ENCODE peak calls at places on chromosome 11, in nine cellular contexts. Y is neural progenitor cell, B is cardiac muscle cell, C is left lung, J is stomach, W is right atrium auricular region, A is adrenal gland, K is fibroblast of lung, F is HCT116. V is an unnamed sample. For H3K27me3, the result is how much of the 10 kb centered on the place peaks cover.

GRCh38 chr11:10407055-10407454 is 48.0 kb upstream of the AMPD3 start:
- DNase-seq in Y (no peak), W (peak), J (no peak), A (no peak), K (no peak), F (peak), B (no peak), C (no peak), V (peak)

GRCh38 chr11:79413258-79413657 is 27.6 kb downstream of the TENM4 start:
- DNase-seq in F (no peak), J (peak), K (peak), C (peak), A (peak), W (peak), Y (peak), B (peak), V (peak)

GRCh38 chr11:88370782-88371181 is 33.2 kb upstream of the CTSC start:
- DNase-seq in W (no peak), A (no peak), K (no peak), C (no peak), F (no peak), B (no peak), J (no peak), Y (no peak), V (no peak)

GRCh38 chr11:1994121-1994520 is 3.5 kb downstream of the H19 start:
- DNase-seq in B (no peak), Y (no peak), A (no peak), F (no peak), K (no peak), W (peak), C (no peak), J (no peak), V (no peak)

GRCh38 chr11:58028687-58029411 is 1.9 kb upstream of the OR6Q1 start:
- DNase-seq in W (peak), C (no peak), A (peak), J (no peak), K (peak), B (no peak), Y (no peak), F (no peak), V (no peak)

GRCh38 chr11:11841121-11841604 is 609 bp upstream of the USP47 start:
- DNase-seq in A (peak), B (no peak), W (peak), K (peak), J (peak), C (peak), F (peak), Y (peak), V (peak)

GRCh38 chr11:118938491-118939411 is 13.0 kb upstream of the BCL9L start:
- DNase-seq in Y (no peak), W (no peak), F (peak), C (peak), A (no peak), J (no peak), B (peak), K (no peak), V (no peak)

GRCh38 chr11:62142921-62143320 is 19.1 kb downstream of the INCENP start:
- DNase-seq in A (no peak), F (no peak), C (no peak), K (no peak), B (no peak), Y (no peak), W (no peak), J (peak), V (no peak)

GRCh38 chr11:33177676-33178336 is 16.5 kb upstream of the CSTF3 start:
- DNase-seq in A (no peak), B (peak), W (no peak), C (no peak), Y (no peak), J (no peak), F (no peak), K (no peak), V (no peak)

GRCh38 chr11:118148877-118149276 is 3.7 kb downstream of the SCN4B start:
- DNase-seq in F (no peak), J (no peak), Y (no peak), B (no peak), W (no peak), A (no peak), K (no peak), C (no peak), V (peak)

GRCh38 chr11:57321388-57321995 is 3.3 kb downstream of the TNKS1BP1 start:
- DNase-seq in W (no peak), K (no peak), J (peak), F (no peak), Y (no peak), B (no peak), C (no peak), A (no peak), V (no peak)

GRCh38 chr11:19646921-19647320 is 65.7 kb upstream of the NAV2 start:
- DNase-seq in Y (no peak), A (no peak), K (peak), W (no peak), J (no peak), C (peak), B (peak), F (no peak), V (no peak)

GRCh38 chr11:120267319-120267718 is 27.4 kb downstream of the POU2F3 start:
- DNase-seq in K (no peak), C (no peak), F (no peak), B (no peak), W (no peak), J (no peak), A (no peak), Y (no peak), V (no peak)

DNA sequence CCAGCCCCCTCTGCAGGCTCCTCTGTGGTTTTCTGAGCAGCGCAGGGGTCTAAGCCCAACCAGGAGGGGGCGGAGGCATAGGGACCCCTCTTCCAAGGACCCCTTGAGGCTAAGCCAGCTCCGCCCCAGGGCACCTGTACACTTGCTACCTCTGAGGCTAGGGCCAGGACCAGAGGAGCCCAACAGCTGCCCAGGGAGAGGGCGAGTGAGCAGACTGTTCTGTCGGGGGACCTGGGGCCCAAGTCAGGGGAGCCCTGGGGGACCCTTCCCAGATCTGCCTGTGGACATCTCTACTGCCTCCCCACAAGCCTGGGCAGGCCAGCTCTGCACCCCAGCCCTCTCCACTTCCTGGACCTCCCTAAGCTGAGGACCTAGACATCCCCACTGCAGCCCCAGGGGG is 1.8 kb downstream of the B4GALNT4 start:
- DNase-seq in A (no peak), C (no peak), K (no peak), B (no peak), F (no peak), J (no peak), Y (no peak), W (no peak), V (no peak)
- H3K27me3 ChIP-seq in A (under half), C (half or more), K (under half), B (under half), F (under half), J (under half), Y (under half), W (under half), V (under half)

GRCh38 chr11:13462928-13463778 is at the start of gene BTBD10:
- DNase-seq in F (peak), B (peak), A (peak), Y (peak), W (peak), C (peak), J (peak), K (peak), V (peak)

GRCh38 chr11:13463779-13464290 is 813 bp upstream of the BTBD10 start:
- DNase-seq in B (no peak), F (no peak), W (no peak), J (no peak), Y (peak), K (no peak), C (no peak), A (no peak), V (peak)

GRCh38 chr11:13462311-13462927 is 603 bp downstream of the BTBD10 start:
- DNase-seq in C (peak), B (peak), K (peak), J (peak), F (peak), W (no peak), A (peak), Y (peak), V (peak)

GRCh38 chr11:13468750-13469149 is 5.7 kb upstream of the BTBD10 start:
- DNase-seq in K (no peak), A (no peak), F (no peak), J (no peak), B (no peak), Y (no peak), W (no peak), C (no peak), V (no peak)

GRCh38 chr11:13465909-13466371 is 2.9 kb upstream of the BTBD10 start:
- DNase-seq in W (no peak), C (no peak), B (peak), A (peak), K (peak), Y (no peak), F (peak), J (no peak), V (peak)
- TF ChIP-seq CTCF in W (peak), C (peak), B (peak), A (peak), K (peak), Y (peak), F (peak), J (peak), V (peak)

GRCh38 chr11:69834811-69835800 is 15.9 kb upstream of the FGF3 start:
- DNase-seq in K (no peak), Y (peak), A (no peak), J (no peak), W (no peak), B (peak), C (peak), F (no peak), V (no peak)
- H3K27me3 ChIP-seq in K (under half), Y (under half), A (under half), J (under half), W (under half), B (under half), C (half or more), F (under half), V (under half)

GRCh38 chr11:77617892-77618291 is 19.7 kb downstream of the CLNS1A start:
- DNase-seq in J (no peak), A (no peak), C (no peak), K (no peak), B (no peak), W (no peak), Y (no peak), F (no peak), V (no peak)

GRCh38 chr11:77619576-77620198 is 17.9 kb downstream of the CLNS1A start:
- DNase-seq in C (no peak), B (peak), K (peak), Y (peak), W (no peak), A (no peak), F (peak), J (no peak), V (peak)
- TF ChIP-seq CTCF in C (peak), B (peak), K (peak), Y (peak), W (peak), A (peak), F (peak), J (peak), V (peak)

GRCh38 chr11:130420478-130421198 is 7.8 kb downstream of the ADAMTS8 start:
- DNase-seq in J (peak), Y (no peak), A (no peak), B (peak), W (peak), F (no peak), K (peak), C (no peak), V (no peak)

GRCh38 chr11:130421697-130422096 is 6.7 kb downstream of the ADAMTS8 start:
- DNase-seq in Y (no peak), C (no peak), F (no peak), J (no peak), A (no peak), K (no peak), W (no peak), B (no peak), V (no peak)

GRCh38 chr11:130421199-130421585 is 7.2 kb downstream of the ADAMTS8 start:
- DNase-seq in B (no peak), W (no peak), Y (no peak), J (no peak), F (no peak), K (no peak), A (no peak), C (no peak), V (no peak)

GRCh38 chr11:130423541-130424155 is 4.8 kb downstream of the ADAMTS8 start:
- DNase-seq in A (no peak), W (no peak), J (no peak), B (no peak), C (no peak), Y (peak), F (no peak), K (no peak), V (no peak)

DNA sequence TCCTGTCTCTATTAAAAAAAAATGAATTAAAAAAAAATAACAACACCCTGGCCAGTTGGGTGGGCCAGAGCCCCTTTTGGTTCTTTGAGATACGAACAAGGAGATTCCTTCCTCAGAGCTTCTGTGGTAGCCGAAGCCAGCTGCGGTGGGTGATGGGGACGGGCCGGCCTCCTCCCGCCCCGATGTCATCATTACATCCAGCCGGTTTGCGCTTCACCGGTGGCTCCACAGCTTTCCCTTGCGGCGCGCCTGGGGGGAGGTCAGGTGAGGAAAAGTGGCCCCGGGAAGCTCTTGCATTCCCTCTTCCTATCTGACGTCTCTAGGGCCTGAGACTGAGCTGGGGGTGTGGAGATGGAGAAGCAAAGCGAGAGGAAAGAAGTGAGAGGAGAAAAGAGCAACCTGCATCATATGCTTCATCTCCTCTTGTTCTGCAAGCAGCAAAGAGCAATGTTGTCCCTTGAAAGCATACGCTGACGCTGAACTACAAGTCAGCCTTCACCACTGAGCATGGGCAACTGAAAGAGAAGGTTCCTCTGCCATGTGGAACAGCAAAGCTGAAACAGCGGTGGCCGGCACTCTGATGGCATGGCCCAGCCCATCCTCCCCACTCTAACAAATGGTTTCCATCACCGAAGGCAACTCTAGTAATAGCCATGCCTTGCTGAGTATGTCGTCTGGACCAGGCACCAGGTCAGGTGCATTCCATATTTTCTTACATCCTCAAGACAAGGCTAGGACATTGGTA is 6.0 kb downstream of the ADAMTS8 start:
- DNase-seq in W (no peak), A (no peak), C (no peak), F (no peak), Y (no peak), J (no peak), K (no peak), B (no peak), V (no peak)
- H3K27me3 ChIP-seq in W (under half), A (under half), C (half or more), F (under half), Y (under half), J (under half), K (under half), B (under half), V (half or more)

GRCh38 chr11:112958670-112959069 is 2.5 kb upstream of the NCAM1 start:
- DNase-seq in K (peak), J (no peak), B (peak), Y (no peak), C (no peak), A (no peak), W (no peak), F (no peak), V (no peak)
- TF ChIP-seq CTCF in K (peak), J (no peak), B (peak), Y (no peak), C (no peak), A (peak), W (peak), F (no peak), V (no peak)

DNA sequence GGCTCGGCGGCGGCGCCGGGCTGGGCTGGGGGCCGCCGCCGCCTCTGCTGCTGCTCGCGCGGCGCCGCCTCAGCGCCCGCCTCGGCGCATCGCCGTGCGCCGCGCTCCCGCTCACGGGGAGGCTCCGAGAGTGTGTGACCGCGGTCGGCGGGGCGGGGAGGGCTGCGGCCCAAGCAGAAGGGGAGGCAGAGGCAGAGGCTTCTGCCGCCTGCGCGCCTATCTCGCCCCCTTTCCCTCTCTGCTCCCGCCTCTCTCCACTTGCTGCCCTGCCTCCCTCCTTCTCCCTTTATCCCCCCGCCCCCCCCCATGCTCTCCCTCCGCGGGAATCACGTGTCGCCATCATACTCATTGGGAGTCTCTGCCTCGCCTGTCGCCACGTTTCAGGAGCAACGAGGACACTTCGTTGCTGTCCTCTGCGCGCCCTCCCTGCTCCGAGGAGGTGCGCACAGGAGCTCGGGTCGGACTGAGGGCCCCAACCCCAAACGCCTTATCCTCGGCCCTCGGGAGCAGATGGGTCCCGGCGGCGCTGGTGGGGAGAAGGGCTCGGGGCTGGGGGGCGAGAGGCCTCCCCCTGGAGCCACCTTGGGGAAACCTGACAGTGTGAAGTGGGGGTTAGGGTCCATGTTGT is at the start of gene GUCY1A2:
- DNase-seq in W (no peak), K (peak), J (no peak), C (peak), F (no peak), B (peak), Y (peak), A (no peak), V (peak)
- H3K27me3 ChIP-seq in W (under half), K (under half), J (under half), C (half or more), F (under half), B (under half), Y (half or more), A (under half), V (under half)